ENCODE peak calls at places on chromosomes 3 and 15, in four cellular contexts. Z is K562, J is HepG2, E is GM12878. S is an unnamed sample.

GRCh38 chr15:79168922-79169322 is 78.3 kb upstream of the RASGRF1 start:
- DNase-seq in E (no peak), J (peak; percentile 74), Z (peak; percentile 25), S (peak; percentile 53)

GRCh38 chr3:137946341-137946973 is 63.5 kb upstream of the CLDN18 start:
- DNase-seq in Z (peak; percentile 70), E (no peak), J (peak; percentile 62), S (peak; percentile 69)

GRCh38 chr15:57610130-57610529 is 18.4 kb downstream of the MYZAP start:
- DNase-seq in Z (no peak), E (no peak), J (no peak), S (peak; percentile 19)

GRCh38 chr15:52103217-52104207 is 9.1 kb downstream of the BCL2L10 start:
- DNase-seq in J (peak; percentile 46), E (peak; percentile 94), Z (no peak), S (no peak)

GRCh38 chr3:182063742-182064141 is 352.0 kb downstream of the SOX2 start:
- DNase-seq in E (no peak), J (no peak), Z (no peak), S (no peak)

GRCh38 chr15:45660231-45660979 is 25.6 kb downstream of the SQOR start:
- DNase-seq in E (no peak), Z (peak; percentile 14), J (no peak), S (no peak)

GRCh38 chr15:100670505-100671021 is 68.2 kb downstream of the ASB7 start:
- DNase-seq in Z (no peak), E (no peak), J (no peak), S (no peak)

GRCh38 chr15:100250166-100250800 is 91.5 kb downstream of the ADAMTS17 start:
- DNase-seq in E (no peak), Z (no peak), J (no peak), S (no peak)

GRCh38 chr15:52002351-52002750 is 16.7 kb upstream of the MAPK6 start:
- DNase-seq in Z (no peak), J (no peak), E (no peak), S (no peak)

GRCh38 chr3:184110316-184110725 is 13.5 kb downstream of the HTR3E start:
- DNase-seq in J (peak; percentile 50), Z (no peak), E (no peak), S (no peak)

GRCh38 chr3:70308760-70309159 is 3.7 kb downstream of the MDFIC2 start:
- DNase-seq in E (no peak), Z (no peak), J (no peak), S (peak; percentile 15)

GRCh38 chr3:126121632-126122031 is 37.7 kb upstream of the SLC41A3 start:
- DNase-seq in E (no peak), J (no peak), Z (no peak), S (no peak)

GRCh38 chr15:85651551-85651950 is 143.2 kb downstream of the KLHL25 start:
- DNase-seq in E (no peak), J (no peak), Z (no peak), S (no peak)

GRCh38 chr15:39918688-39919385 is 1.2 kb downstream of the GPR176 start:
- DNase-seq in E (no peak), J (no peak), Z (no peak), S (no peak)

GRCh38 chr3:171704002-171704401 is 106.3 kb downstream of the PLD1 start:
- DNase-seq in Z (peak; percentile 28), E (no peak), J (peak; percentile 9), S (peak; percentile 38)

GRCh38 chr15:73866881-73867410 is 6.4 kb upstream of the TBC1D21 start:
- DNase-seq in J (no peak), E (no peak), Z (peak; percentile 25), S (no peak)

DNA sequence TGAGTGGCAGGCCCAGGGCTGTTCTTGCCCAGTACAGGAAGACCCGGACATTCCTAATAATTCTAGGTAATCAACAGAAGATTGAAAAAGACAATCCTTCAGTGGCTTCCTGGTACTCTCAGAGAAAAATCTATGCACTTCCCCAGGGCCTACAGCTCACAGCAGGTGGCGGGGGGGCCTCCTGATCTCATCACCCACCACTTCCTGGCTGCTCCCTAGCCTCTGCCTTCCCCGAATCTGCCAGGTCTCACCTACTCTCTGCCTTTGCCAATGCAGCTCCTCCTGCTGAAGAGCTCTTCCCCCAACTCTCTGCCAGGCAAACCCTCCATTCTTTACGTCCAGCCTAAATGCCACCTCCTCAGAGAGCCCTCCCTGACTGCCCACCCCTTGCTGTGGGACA is 37.5 kb downstream of the EHD4 start:
- DNase-seq in J (no peak), Z (peak; percentile 37), E (no peak), S (no peak)
- TF ChIP-seq BHLHE40 in J (no peak), Z (no peak), E (no peak), S (no peak)

GRCh38 chr3:187913617-187914033 is 168.4 kb upstream of the BCL6 start:
- DNase-seq in Z (no peak), J (no peak), E (no peak), S (no peak)
- TF ChIP-seq FOXM1 in Z (no peak), J (no peak), E (no peak), S (no peak)

GRCh38 chr15:66698318-66698961 is 3.6 kb upstream of the SMAD6 start:
- DNase-seq in J (peak; percentile 67), Z (peak; percentile 61), E (no peak), S (peak; percentile 74)
- TF ChIP-seq BHLHE40 in J (no peak), Z (no peak), E (no peak), S (no peak)

GRCh38 chr3:42937334-42937733 is 31.4 kb downstream of the ZNF662 start:
- DNase-seq in J (no peak), Z (no peak), E (no peak), S (no peak)

GRCh38 chr3:42946050-42946449 is 33.1 kb upstream of the GASK1A start:
- DNase-seq in E (no peak), Z (no peak), J (no peak), S (no peak)

DNA sequence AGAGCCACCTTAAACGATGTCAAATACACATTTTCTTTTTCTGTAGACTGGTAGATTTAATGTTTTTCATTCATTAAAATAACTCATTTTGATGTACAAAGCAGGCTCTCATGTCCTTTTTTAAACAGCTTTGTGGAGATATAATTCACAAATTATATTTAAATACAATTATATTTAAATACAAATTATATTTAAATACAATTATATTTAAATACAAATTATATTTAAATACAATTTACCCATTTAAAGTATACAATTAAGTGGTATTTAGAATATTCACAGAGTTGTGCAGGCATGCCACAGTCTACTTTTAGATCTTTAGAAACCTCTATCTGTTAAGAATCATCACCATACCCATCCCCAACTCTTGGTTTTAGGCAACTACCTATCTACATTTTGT is 36.4 kb upstream of the GASK1A start:
- DNase-seq in J (no peak), Z (no peak), E (no peak), S (no peak)
- TF ChIP-seq FOXM1 in J (no peak), Z (no peak), E (no peak), S (no peak)

S was measured in HEK293T.